ENCODE peak calls at places on chromosomes 5 and 9, in eight cellular contexts. E, N, Y, K, X, W, G and F are unnamed samples.
A peak's percentile ranks its signal among the peaks of the same experiment; 100 is the strongest.

GRCh38 chr9:19748278-19749126 is 40.3 kb downstream of the SLC24A2 start:
- DNase-seq in K (no peak), X (no peak), G (peak; percentile 30), E (no peak), Y (no peak), N (no peak), W (no peak), F (no peak)

GRCh38 chr9:102867488-102867887 is 127.6 kb upstream of the CYLC2 start:
- DNase-seq in Y (peak; percentile 25), K (no peak), G (no peak), N (peak; percentile 20), E (no peak), W (no peak), X (no peak), F (no peak)

GRCh38 chr5:19739691-19740090 is 248.3 kb downstream of the CDH18 start:
- DNase-seq in K (no peak), N (no peak), W (no peak), X (no peak), G (no peak), Y (no peak), E (no peak), F (no peak)

GRCh38 chr5:53827072-53827471 is 266.6 kb downstream of the NDUFS4 start:
- DNase-seq in K (no peak), G (no peak), E (no peak), N (no peak), Y (no peak), X (no peak), W (no peak), F (no peak)

GRCh38 chr5:134041570-134042411 is 37.0 kb upstream of the VDAC1 start:
- DNase-seq in G (no peak), Y (no peak), W (no peak), K (no peak), N (no peak), E (peak; percentile 32), X (no peak), F (no peak)

GRCh38 chr9:131801811-131802210 is 61.9 kb upstream of the RAPGEF1 start:
- DNase-seq in G (peak; percentile 20), Y (no peak), W (no peak), N (no peak), E (peak; percentile 5), X (no peak), K (no peak), F (no peak)

GRCh38 chr9:126857261-126857960 is 3.0 kb upstream of the ZBTB34 start:
- DNase-seq in W (peak; percentile 78), K (no peak), X (no peak), G (no peak), Y (no peak), E (no peak), N (no peak), F (no peak)

GRCh38 chr5:111830333-111830732 is 73.3 kb upstream of the NREP start:
- DNase-seq in K (no peak), E (no peak), G (no peak), Y (no peak), X (no peak), W (no peak), N (no peak), F (no peak)

GRCh38 chr5:148933903-148934432 is 107.6 kb downstream of the ADRB2 start:
- DNase-seq in K (no peak), X (no peak), Y (no peak), W (no peak), N (no peak), E (no peak), G (no peak), F (no peak)

GRCh38 chr5:1510151-1510561 is 13.6 kb downstream of the LPCAT1 start:
- DNase-seq in Y (no peak), W (no peak), E (peak; percentile 47), K (peak; percentile 9), X (peak; percentile 9), N (peak; percentile 2), G (no peak), F (no peak)

GRCh38 chr5:62214701-62215100 is 91.3 kb upstream of the KIF2A start:
- DNase-seq in G (no peak), W (no peak), X (no peak), Y (no peak), E (no peak), N (no peak), K (no peak), F (no peak)

GRCh38 chr5:124979174-124979573 is 232.7 kb upstream of the ZNF608 start:
- DNase-seq in G (peak; percentile 87), N (no peak), K (no peak), W (no peak), E (no peak), Y (peak; percentile 43), X (no peak), F (no peak)

GRCh38 chr9:91374939-91375338 is 13.2 kb upstream of the AUH start:
- DNase-seq in N (no peak), X (no peak), G (no peak), W (no peak), K (no peak), Y (no peak), E (no peak), F (no peak)

GRCh38 chr9:91571036-91571435 is 147.4 kb upstream of the NFIL3 start:
- DNase-seq in N (no peak), K (no peak), G (no peak), Y (no peak), E (no peak), X (no peak), W (no peak), F (no peak)

GRCh38 chr9:5551368-5551767 is 41.0 kb downstream of the PDCD1LG2 start:
- DNase-seq in G (no peak), N (no peak), K (no peak), Y (no peak), W (no peak), E (no peak), X (no peak), F (no peak)

GRCh38 chr5:135160036-135160675 is 126.1 kb upstream of the PITX1 start:
- DNase-seq in X (no peak), W (no peak), Y (no peak), E (no peak), G (peak; percentile 72), K (no peak), N (no peak), F (no peak)

GRCh38 chr9:133257398-133258053 is 17.5 kb downstream of the ABO start:
- DNase-seq in W (peak; percentile 47), G (peak; percentile 33), E (peak; percentile 77), Y (no peak), K (no peak), N (peak; percentile 70), X (no peak), F (no peak)

GRCh38 chr5:122774861-122775712 is at the start of gene SNX2:
- DNase-seq in G (peak; percentile 95), Y (peak; percentile 96), N (peak; percentile 95), K (peak; percentile 95), W (peak; percentile 96), E (peak; percentile 99), X (peak; percentile 87), F (peak; percentile 43)

GRCh38 chr5:100709771-100710170 is 174.6 kb downstream of the FAM174A start:
- DNase-seq in X (no peak), G (no peak), W (no peak), K (no peak), Y (no peak), N (peak; percentile 9), E (no peak), F (no peak)

GRCh38 chr5:100706796-100707195 is 171.6 kb downstream of the FAM174A start:
- DNase-seq in N (no peak), K (no peak), X (no peak), W (no peak), G (peak; percentile 44), Y (no peak), E (no peak), F (no peak)

GRCh38 chr5:100708625-100709171 is 173.5 kb downstream of the FAM174A start:
- DNase-seq in W (no peak), E (no peak), G (no peak), Y (no peak), K (no peak), X (no peak), N (no peak), F (no peak)
- H3K4me1 ChIP-seq in W (no peaks in the 10 kb centered on the region), E (no peaks in the 10 kb centered on the region), G (no peaks in the 10 kb centered on the region), Y (no peaks in the 10 kb centered on the region), K (no peaks in the 10 kb centered on the region), X (no peaks in the 10 kb centered on the region), N (no peaks in the 10 kb centered on the region), F (no peaks in the 10 kb centered on the region)

DNA sequence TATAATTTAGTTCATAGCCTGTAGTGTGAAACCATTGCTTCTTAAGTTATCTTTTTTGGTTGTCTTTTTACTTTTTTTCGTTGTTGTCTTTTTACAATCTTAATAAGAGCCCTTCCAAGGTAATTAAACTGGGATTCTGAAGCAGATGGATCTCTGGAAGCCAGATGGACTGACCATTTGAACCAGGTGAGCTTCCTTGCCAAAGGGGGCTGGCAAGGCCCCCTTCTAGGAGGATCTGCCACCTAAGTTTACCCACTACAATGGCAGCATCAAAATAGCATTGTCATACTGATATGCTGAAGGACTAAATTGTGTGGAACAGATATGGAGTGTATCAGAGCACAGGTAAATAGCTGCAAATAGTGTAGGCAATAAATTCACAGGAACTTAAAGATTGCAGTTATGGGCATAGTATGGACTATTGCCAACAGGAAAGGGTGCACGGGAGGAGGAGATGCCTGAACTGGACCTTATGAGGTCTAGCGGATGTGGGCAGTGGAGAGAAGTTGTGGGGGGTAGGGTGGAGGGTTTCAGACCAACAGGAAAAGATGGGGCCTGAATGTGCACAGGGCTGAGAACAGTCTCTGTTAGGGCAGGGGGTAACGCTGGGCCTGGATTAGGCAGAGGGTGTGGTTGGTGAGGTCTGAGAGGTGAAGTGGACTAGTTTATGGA is 61.5 kb upstream of the CTXN3 start:
- DNase-seq in Y (no peak), K (no peak), X (no peak), W (no peak), G (no peak), N (no peak), E (no peak), F (no peak)
- H3K27ac ChIP-seq in Y (no peak overlapping the region), K (no peak overlapping the region), X (no peak overlapping the region), W (no peak overlapping the region), G (no peak overlapping the region), N (no peak overlapping the region), E (no peak overlapping the region), F (no peak overlapping the region)

GRCh38 chr5:147805030-147805454 is 22.5 kb upstream of the JAKMIP2 start:
- DNase-seq in K (no peak), G (no peak), Y (no peak), N (peak; percentile 10), X (peak; percentile 63), E (no peak), W (no peak), F (no peak)
- H3K4me1 ChIP-seq in K (no peaks in the 10 kb centered on the region), G (no peaks in the 10 kb centered on the region), Y (no peaks in the 10 kb centered on the region), N (no peaks in the 10 kb centered on the region), X (peaks cover 5% of the 10 kb centered on the region), E (no peaks in the 10 kb centered on the region), W (no peaks in the 10 kb centered on the region), F (no peaks in the 10 kb centered on the region)

GRCh38 chr5:176361437-176362097 is at the start of gene KIAA1191:
- DNase-seq in Y (peak; percentile 92), W (peak; percentile 94), K (peak; percentile 94), X (peak; percentile 97), E (peak; percentile 98), G (peak; percentile 90), N (peak; percentile 95), F (no peak)

GRCh38 chr5:176362098-176362442 is 506 bp upstream of the KIAA1191 start:
- DNase-seq in K (no peak), W (no peak), N (no peak), E (no peak), G (no peak), X (no peak), Y (no peak), F (no peak)

GRCh38 chr5:176366575-176366894 is 1.2 kb downstream of the ARL10 start:
- DNase-seq in W (no peak), K (no peak), X (no peak), E (no peak), Y (no peak), G (no peak), N (no peak), F (no peak)

GRCh38 chr5:176365663-176366574 is 632 bp downstream of the ARL10 start:
- DNase-seq in Y (peak; percentile 47), N (peak; percentile 58), E (peak; percentile 86), K (peak; percentile 35), W (no peak), G (peak; percentile 50), X (no peak), F (no peak)

GRCh38 chr5:176364765-176365662 is at the start of gene ARL10:
- DNase-seq in Y (peak; percentile 63), G (peak; percentile 27), E (peak; percentile 86), X (peak; percentile 44), K (peak; percentile 23), N (peak; percentile 47), W (no peak), F (no peak)
- H3K27ac ChIP-seq in Y (no peak within 1 kb of the TSS), G (no peak within 1 kb of the TSS), E (peak within 1 kb of the TSS; percentile 28), X (peak within 1 kb of the TSS; percentile 11), K (peak within 1 kb of the TSS; percentile 91), N (peak within 1 kb of the TSS; percentile 89), W (peak within 1 kb of the TSS; percentile 48), F (no peak within 1 kb of the TSS)